ENCODE peak calls at places on chromosomes 13 and 19, in ten cellular contexts. M is tibial nerve, J is HL-60, D is RWPE1, V is ascending aorta, G is cardiac muscle cell, T is breast epithelium, H is AG04450, P is tibial artery, U is brain microvascular endothelial cell. E is an unnamed sample.
A peak's percentile ranks its signal among the peaks of the same experiment; 100 is the strongest.

GRCh38 chr13:81017525-81018152 is 676.7 kb upstream of the SPRY2 start:
- DNase-seq in H (no peak), M (no peak), T (no peak), V (no peak), P (no peak), G (peak; percentile 67), J (peak; percentile 1), D (peak; percentile 26), U (no peak), E (no peak)

GRCh38 chr19:47243364-47243775 is 12.4 kb upstream of the BBC3 start:
- DNase-seq in J (no peak), T (no peak), U (no peak), M (no peak), V (no peak), D (no peak), P (no peak), G (no peak), H (no peak), E (no peak)

GRCh38 chr13:59960683-59961082 is 203.0 kb downstream of the DIAPH3 start:
- DNase-seq in T (no peak), J (no peak), M (no peak), H (no peak), G (no peak), P (no peak), U (no peak), D (no peak), V (no peak), E (no peak)

GRCh38 chr13:72808917-72809500 is 27.1 kb downstream of the PIBF1 start:
- DNase-seq in M (no peak), T (no peak), U (no peak), G (peak; percentile 13), J (no peak), P (no peak), V (no peak), D (peak; percentile 5), H (no peak), E (no peak)

GRCh38 chr13:111095911-111096501 is 19.1 kb upstream of the ARHGEF7 start:
- DNase-seq in M (no peak), P (no peak), J (no peak), G (no peak), H (no peak), U (no peak), T (no peak), D (no peak), V (no peak), E (no peak)

GRCh38 chr19:50330365-50331078 is 1.3 kb upstream of the KCNC3 start:
- DNase-seq in V (no peak), D (peak; percentile 53), H (no peak), M (peak; percentile 26), U (no peak), G (peak; percentile 96), J (peak; percentile 65), P (peak; percentile 33), T (peak; percentile 81), E (peak; percentile 97)

GRCh38 chr13:94703721-94704314 is 8.5 kb downstream of the SOX21 start:
- DNase-seq in J (no peak), D (no peak), P (no peak), U (no peak), H (no peak), V (no peak), M (no peak), G (no peak), T (no peak), E (no peak)

GRCh38 chr19:15587663-15588062 is 27.4 kb upstream of the CYP4F8 start:
- DNase-seq in U (no peak), V (no peak), G (no peak), H (no peak), D (no peak), J (peak; percentile 96), M (peak; percentile 45), P (peak; percentile 49), T (no peak), E (no peak)

DNA sequence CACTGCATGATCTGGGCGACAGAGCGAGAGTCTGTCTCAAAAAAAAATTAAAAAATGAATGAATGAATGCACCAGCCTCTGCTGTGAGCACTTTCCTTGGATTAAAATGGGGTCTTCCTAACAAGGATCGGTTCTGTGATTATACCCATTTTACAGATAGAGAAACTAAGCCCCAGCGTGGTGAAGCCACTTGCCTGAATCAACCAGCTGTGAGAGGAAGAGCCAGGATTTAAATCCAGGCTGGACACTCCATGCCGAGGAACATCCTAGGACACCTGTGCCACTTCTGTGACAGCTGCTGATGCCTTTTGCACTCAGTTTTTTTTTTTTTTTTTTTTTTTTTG is 14.1 kb downstream of the TLE5 start:
- DNase-seq in P (no peak), T (no peak), U (no peak), H (no peak), M (no peak), V (no peak), J (no peak), G (no peak), D (no peak), E (no peak)
- H3K27ac ChIP-seq in P (no peak overlapping the region), T (peak overlapping the region; percentile 90), U (no peak overlapping the region), H (no peak overlapping the region), M (peak overlapping the region; percentile 92), V (no peak overlapping the region), J (no peak overlapping the region), G (no peak overlapping the region), D (peak overlapping the region; percentile 76), E (no peak overlapping the region)

GRCh38 chr13:51804295-51805172 is 571 bp upstream of the DHRS12 start:
- DNase-seq in P (peak; percentile 40), U (no peak), J (no peak), T (no peak), H (no peak), G (no peak), M (peak; percentile 48), V (no peak), D (no peak), E (no peak)

GRCh38 chr13:51806571-51806970 is 2.6 kb upstream of the DHRS12 start:
- DNase-seq in P (peak; percentile 49), U (peak; percentile 28), H (no peak), G (no peak), J (no peak), M (peak; percentile 50), D (no peak), V (no peak), T (no peak), E (no peak)

GRCh38 chr13:51803422-51804294 is at the start of gene DHRS12:
- DNase-seq in D (peak; percentile 87), V (peak; percentile 67), T (peak; percentile 92), H (no peak), G (peak; percentile 87), U (peak; percentile 61), J (peak; percentile 78), M (peak; percentile 90), P (peak; percentile 93), E (peak; percentile 92)

GRCh38 chr13:51805925-51806324 is 2.0 kb upstream of the DHRS12 start:
- DNase-seq in D (no peak), U (no peak), G (no peak), P (no peak), J (no peak), M (no peak), H (no peak), T (no peak), V (no peak), E (no peak)

DNA sequence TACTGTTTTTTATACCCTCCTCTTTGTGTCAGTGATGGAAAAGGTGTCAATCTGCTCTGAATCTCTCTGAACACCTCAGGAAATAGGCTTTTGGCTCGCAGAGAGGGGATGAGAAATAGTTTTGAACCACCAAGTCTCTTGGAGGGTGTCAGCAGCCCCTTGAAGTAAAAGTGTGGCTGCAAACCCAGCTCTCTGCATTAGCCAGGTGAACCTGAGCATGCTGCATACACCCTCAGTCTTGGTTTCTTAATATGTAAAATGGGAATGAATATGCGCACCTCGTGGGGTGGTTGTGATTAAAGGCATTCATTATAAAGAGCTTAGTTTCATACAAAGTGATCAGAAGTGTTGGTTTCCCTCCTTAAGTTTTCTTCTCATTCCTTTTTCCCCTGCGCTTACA is 1.4 kb upstream of the DHRS12 start:
- DNase-seq in T (no peak), J (no peak), U (no peak), P (no peak), H (no peak), G (no peak), V (no peak), M (no peak), D (no peak), E (no peak)
- H3K27ac ChIP-seq in T (peak overlapping the region; percentile 100), J (no peak overlapping the region), U (no peak overlapping the region), P (peak overlapping the region; percentile 95), H (no peak overlapping the region), G (no peak overlapping the region), V (peak overlapping the region; percentile 98), M (peak overlapping the region; percentile 96), D (no peak overlapping the region), E (no peak overlapping the region)

GRCh38 chr13:112760440-112760839 is 70.6 kb downstream of the ATP11A start:
- DNase-seq in D (no peak), J (no peak), G (no peak), M (no peak), V (no peak), U (no peak), H (no peak), P (no peak), T (no peak), E (no peak)

GRCh38 chr13:112759834-112760233 is 70.0 kb downstream of the ATP11A start:
- DNase-seq in G (no peak), D (no peak), P (no peak), M (no peak), H (no peak), J (no peak), T (no peak), U (no peak), V (no peak), E (no peak)

GRCh38 chr13:112757759-112758086 is 67.9 kb downstream of the ATP11A start:
- DNase-seq in G (no peak), H (no peak), T (no peak), U (no peak), M (no peak), D (no peak), P (no peak), J (no peak), V (no peak), E (no peak)

GRCh38 chr13:112760931-112761330 is 71.1 kb downstream of the ATP11A start:
- DNase-seq in P (no peak), H (no peak), T (no peak), M (no peak), G (no peak), U (no peak), V (no peak), J (no peak), D (no peak), E (no peak)

DNA sequence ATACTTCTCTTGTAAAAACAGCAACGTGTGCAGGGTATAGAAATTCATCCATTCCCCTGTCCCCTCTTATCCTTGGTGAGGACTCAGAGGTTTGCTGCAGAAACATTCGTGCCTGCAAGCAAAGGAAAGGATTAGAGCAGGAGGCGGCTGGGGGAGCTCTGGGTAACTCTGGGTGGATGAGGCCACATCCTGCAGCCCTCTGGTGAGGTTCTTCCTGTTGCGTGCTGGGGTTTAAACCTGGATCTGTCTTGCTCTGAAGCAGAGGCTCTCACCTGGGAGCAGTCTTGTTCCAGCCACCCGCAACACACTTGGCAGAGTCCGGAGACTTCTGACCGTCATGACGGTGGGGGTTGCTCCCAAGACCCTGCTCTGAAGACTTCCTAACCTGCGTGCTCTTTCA is 69.2 kb downstream of the ATP11A start:
- DNase-seq in V (no peak), D (no peak), U (no peak), G (no peak), J (no peak), P (no peak), T (no peak), M (no peak), H (no peak), E (no peak)
- H3K27ac ChIP-seq in V (no peak overlapping the region), D (no peak overlapping the region), U (no peak overlapping the region), G (no peak overlapping the region), J (no peak overlapping the region), P (no peak overlapping the region), T (no peak overlapping the region), M (no peak overlapping the region), H (no peak overlapping the region), E (no peak overlapping the region)

GRCh38 chr13:28475916-28476725 is 18.8 kb downstream of the FLT1 start:
- DNase-seq in D (peak; percentile 50), V (no peak), M (no peak), P (no peak), T (no peak), G (no peak), J (no peak), H (peak; percentile 61), U (peak; percentile 85), E (no peak)
- H3K27ac ChIP-seq in D (no peak overlapping the region), V (no peak overlapping the region), M (no peak overlapping the region), P (no peak overlapping the region), T (no peak overlapping the region), G (no peak overlapping the region), J (no peak overlapping the region), H (no peak overlapping the region), U (peak overlapping the region; percentile 43), E (no peak overlapping the region)